ENCODE peak calls at places on chromosomes 5 and 9, in seven cellular contexts. C, H, T, B, M, N and V are unnamed samples.

GRCh38 chr9:2677927-2678889 is 39.1 kb upstream of the KCNV2 start:
- DNase-seq in C (no peak), B (no peak), N (no peak), M (no peak), H (no peak), T (no peak), V (no peak)

GRCh38 chr9:136965771-136966484 is 11.4 kb upstream of the PTGDS start:
- DNase-seq in C (no peak), N (peak; percentile 33), H (no peak), M (no peak), B (no peak), T (no peak), V (peak; percentile 85)

GRCh38 chr9:121292801-121293241 is 24.9 kb downstream of the GSN start:
- DNase-seq in C (no peak), B (no peak), M (no peak), H (peak; percentile 52), N (no peak), T (no peak), V (peak; percentile 55)

GRCh38 chr5:120538644-120539043 is 74.5 kb downstream of the PRR16 start:
- DNase-seq in M (no peak), N (no peak), C (no peak), H (no peak), B (no peak), T (no peak), V (no peak)

GRCh38 chr9:37752646-37753488 is 738 bp upstream of the TRMT10B start:
- DNase-seq in N (no peak), M (no peak), T (no peak), B (no peak), H (no peak), C (no peak), V (no peak)

GRCh38 chr5:15612915-15613635 is 113.1 kb downstream of the FBXL7 start:
- DNase-seq in H (no peak), N (no peak), B (no peak), C (no peak), T (no peak), M (no peak), V (no peak)

GRCh38 chr5:102540251-102540812 is 41.5 kb upstream of the SLCO6A1 start:
- DNase-seq in N (no peak), C (no peak), T (no peak), H (no peak), M (no peak), B (no peak), V (no peak)

GRCh38 chr5:65999061-65999723 is 72.8 kb downstream of the ERBIN start:
- DNase-seq in C (no peak), T (no peak), N (no peak), B (no peak), H (no peak), M (no peak), V (no peak)

GRCh38 chr5:50352390-50352789 is 88.7 kb downstream of the EMB start:
- DNase-seq in T (no peak), H (no peak), B (no peak), N (no peak), M (no peak), C (no peak), V (no peak)

GRCh38 chr9:134477927-134478326 is 151.7 kb downstream of the RXRA start:
- DNase-seq in H (no peak), M (no peak), C (no peak), N (no peak), T (no peak), B (no peak), V (no peak)

GRCh38 chr5:142364251-142365145 is 39.7 kb upstream of the SPRY4 start:
- DNase-seq in T (peak; percentile 56), C (no peak), B (no peak), H (no peak), N (no peak), M (no peak), V (no peak)

GRCh38 chr9:124179196-124180071 is 78.3 kb upstream of the NEK6 start:
- DNase-seq in C (no peak), B (no peak), M (no peak), N (no peak), H (peak; percentile 62), T (no peak), V (no peak)

GRCh38 chr9:70947086-70947485 is 174.3 kb downstream of the TRPM3 start:
- DNase-seq in T (no peak), N (no peak), H (no peak), C (no peak), M (no peak), B (no peak), V (no peak)

GRCh38 chr9:81372628-81373191 is 316.6 kb downstream of the TLE1 start:
- DNase-seq in C (no peak), T (no peak), B (no peak), N (no peak), M (no peak), H (no peak), V (no peak)

GRCh38 chr5:82387041-82387818 is 109.1 kb upstream of the RPS23 start:
- DNase-seq in M (no peak), T (no peak), N (no peak), C (no peak), H (no peak), B (no peak), V (no peak)

GRCh38 chr9:75615284-75615683 is 275.2 kb upstream of the PCSK5 start:
- DNase-seq in C (no peak), H (no peak), T (no peak), B (no peak), M (no peak), N (no peak), V (no peak)

GRCh38 chr5:61253547-61253946 is 78.5 kb upstream of the ZSWIM6 start:
- DNase-seq in N (no peak), C (no peak), T (no peak), B (no peak), M (no peak), H (no peak), V (no peak)

GRCh38 chr5:154646841-154647759 is 108.1 kb upstream of the LARP1 start:
- DNase-seq in B (peak; percentile 73), C (no peak), T (peak; percentile 48), M (peak; percentile 4), H (no peak), N (no peak), V (no peak)

GRCh38 chr9:84170521-84171141 is 169.9 kb downstream of the SLC28A3 start:
- DNase-seq in N (no peak), M (no peak), H (no peak), C (no peak), T (no peak), B (no peak), V (no peak)

GRCh38 chr5:144032375-144032774 is 138.1 kb downstream of the YIPF5 start:
- DNase-seq in N (no peak), M (no peak), H (no peak), C (no peak), T (no peak), B (no peak), V (no peak)

GRCh38 chr5:65050826-65051498 is 282.2 kb downstream of the CWC27 start:
- DNase-seq in T (no peak), H (no peak), C (no peak), B (no peak), M (no peak), N (no peak), V (no peak)

GRCh38 chr5:177299711-177300110 is 3.8 kb downstream of the RAB24 start:
- DNase-seq in N (no peak), M (no peak), C (no peak), H (no peak), B (no peak), T (no peak), V (no peak)

GRCh38 chr5:116557669-116558271 is 16.9 kb downstream of the SEMA6A start:
- DNase-seq in C (no peak), M (no peak), H (no peak), N (no peak), B (no peak), T (no peak), V (no peak)